ENCODE peak calls at places on chromosomes 3 and 15, in ten cellular contexts. B is HuH-7; U is A172; I is amniotic stem cell; A is activated CD4-positive, alpha-beta memory T cell treated with anti-CD3 and anti-CD28 coated beads for 36 hours; D is progenitor cell of endocrine pancreas; L is endothelial cell; X is Daoy; H is GM12891; F is Peyer's patch. E is an unnamed sample.

GRCh38 chr15:74628949-74629348 is 13.3 kb downstream of the CLK3 start:
- DNase-seq in B (no peak), U (no peak), I (no peak), A (no peak), D (no peak), L (no peak), X (no peak), H (no peak), F (no peak), E (no peak)

GRCh38 chr3:177124882-177125281 is 72.4 kb downstream of the TBL1XR1 start:
- DNase-seq in B (no peak), U (no peak), I (no peak), A (no peak), D (no peak), L (no peak), X (no peak), H (no peak), F (no peak), E (no peak)

GRCh38 chr3:6168242-6168641 is 692.7 kb upstream of the GRM7 start:
- DNase-seq in B (no peak), U (no peak), I (no peak), A (no peak), D (no peak), L (no peak), X (no peak), H (no peak), F (no peak), E (no peak)

GRCh38 chr3:122948398-122948797 is 79.2 kb downstream of the SEMA5B start:
- DNase-seq in B (no peak), U (no peak), I (no peak), A (no peak), D (no peak), L (no peak), X (peak; percentile 33), H (no peak), F (no peak), E (no peak)

GRCh38 chr15:47897525-47897924 is 180.2 kb downstream of the SEMA6D start:
- DNase-seq in B (no peak), U (no peak), I (no peak), A (no peak), D (no peak), L (no peak), X (no peak), H (no peak), F (no peak), E (no peak)

GRCh38 chr3:72549819-72550581 is 298.2 kb downstream of the SHQ1 start:
- DNase-seq in B (no peak), U (no peak), I (no peak), A (peak; percentile 28), D (no peak), L (no peak), X (peak; percentile 18), H (no peak), F (no peak), E (no peak)

GRCh38 chr15:78642341-78642740 is 1.3 kb upstream of the CHRNB4 start:
- DNase-seq in B (no peak), U (no peak), I (no peak), A (no peak), D (no peak), L (no peak), X (no peak), H (no peak), F (no peak), E (no peak)

GRCh38 chr3:194573680-194574437 is 59.4 kb downstream of the TMEM44 start:
- DNase-seq in B (peak; percentile 83), U (peak; percentile 68), I (no peak), A (peak; percentile 64), D (no peak), L (peak; percentile 33), X (peak; percentile 78), H (peak; percentile 56), F (peak; percentile 21), E (no peak)

GRCh38 chr3:151037746-151038145 is 47.7 kb upstream of the MED12L start:
- DNase-seq in B (no peak), U (peak; percentile 95), I (peak; percentile 67), A (no peak), D (no peak), L (peak; percentile 12), X (peak; percentile 98), H (no peak), F (no peak), E (peak; percentile 88)

GRCh38 chr3:57163751-57164150 is 1.4 kb downstream of the IL17RD start:
- DNase-seq in B (no peak), U (no peak), I (no peak), A (no peak), D (no peak), L (no peak), X (peak; percentile 38), H (no peak), F (no peak), E (no peak)

GRCh38 chr15:43873651-43874050 is 46.8 kb downstream of the WDR76 start:
- DNase-seq in B (no peak), U (no peak), I (no peak), A (no peak), D (no peak), L (no peak), X (no peak), H (no peak), F (no peak), E (no peak)

GRCh38 chr3:107344722-107345121 is 32.5 kb upstream of the CCDC54 start:
- DNase-seq in B (no peak), U (no peak), I (no peak), A (no peak), D (no peak), L (no peak), X (peak; percentile 14), H (no peak), F (no peak), E (no peak)